ENCODE peak calls at places on chromosome 19, in seven cellular contexts. Q, T, C, P, O, D and K are unnamed samples.

GRCh38 chr19:11125994-11126685 is 29.4 kb downstream of the SPC24 start:
- DNase-seq in Q (peak; percentile 39), T (peak; percentile 88), C (peak; percentile 84), P (peak; percentile 41), O (peak; percentile 84), D (peak; percentile 83), K (peak; percentile 86)

GRCh38 chr19:17289489-17289888 is 7.8 kb downstream of the ANKLE1 start:
- DNase-seq in Q (peak; percentile 89), T (no peak), C (no peak), P (no peak), O (peak; percentile 85), D (peak; percentile 95), K (peak; percentile 53)

GRCh38 chr19:35377656-35378055 is 6.8 kb downstream of the GPR42 start:
- DNase-seq in Q (no peak), T (peak; percentile 16), C (no peak), P (no peak), O (no peak), D (peak; percentile 19), K (no peak)

GRCh38 chr19:34265221-34265650 is 10.9 kb downstream of the GARRE1 start:
- DNase-seq in Q (no peak), T (no peak), C (no peak), P (no peak), O (no peak), D (no peak), K (no peak)

GRCh38 chr19:57244513-57244912 is 4.1 kb downstream of the ZNF805 start:
- DNase-seq in Q (no peak), T (no peak), C (no peak), P (no peak), O (no peak), D (no peak), K (no peak)

GRCh38 chr19:13146763-13147563 is 3.2 kb downstream of the STX10 start:
- DNase-seq in Q (no peak), T (no peak), C (no peak), P (no peak), O (peak; percentile 59), D (peak; percentile 61), K (no peak)

GRCh38 chr19:54456423-54457373 is 6.9 kb downstream of the LENG9 start:
- DNase-seq in Q (no peak), T (no peak), C (no peak), P (no peak), O (no peak), D (no peak), K (no peak)

GRCh38 chr19:2883686-2884439 is 16.7 kb downstream of the ZNF556 start:
- DNase-seq in Q (no peak), T (no peak), C (no peak), P (no peak), O (peak; percentile 48), D (no peak), K (no peak)

GRCh38 chr19:35725216-35725861 is 7.5 kb downstream of the KMT2B start:
- DNase-seq in Q (no peak), T (no peak), C (no peak), P (no peak), O (no peak), D (no peak), K (no peak)

GRCh38 chr19:55545913-55546495 is 661 bp upstream of the SBK3 start:
- DNase-seq in Q (no peak), T (no peak), C (no peak), P (no peak), O (no peak), D (no peak), K (no peak)

GRCh38 chr19:55545443-55545842 is at the start of gene SBK3:
- DNase-seq in Q (no peak), T (no peak), C (no peak), P (no peak), O (no peak), D (no peak), K (no peak)

GRCh38 chr19:55543567-55543966 is 1.8 kb downstream of the SBK3 start:
- DNase-seq in Q (no peak), T (no peak), C (no peak), P (no peak), O (no peak), D (no peak), K (no peak)

GRCh38 chr19:55544014-55544413 is 1.3 kb downstream of the SBK3 start:
- DNase-seq in Q (no peak), T (no peak), C (no peak), P (no peak), O (no peak), D (no peak), K (no peak)

DNA sequence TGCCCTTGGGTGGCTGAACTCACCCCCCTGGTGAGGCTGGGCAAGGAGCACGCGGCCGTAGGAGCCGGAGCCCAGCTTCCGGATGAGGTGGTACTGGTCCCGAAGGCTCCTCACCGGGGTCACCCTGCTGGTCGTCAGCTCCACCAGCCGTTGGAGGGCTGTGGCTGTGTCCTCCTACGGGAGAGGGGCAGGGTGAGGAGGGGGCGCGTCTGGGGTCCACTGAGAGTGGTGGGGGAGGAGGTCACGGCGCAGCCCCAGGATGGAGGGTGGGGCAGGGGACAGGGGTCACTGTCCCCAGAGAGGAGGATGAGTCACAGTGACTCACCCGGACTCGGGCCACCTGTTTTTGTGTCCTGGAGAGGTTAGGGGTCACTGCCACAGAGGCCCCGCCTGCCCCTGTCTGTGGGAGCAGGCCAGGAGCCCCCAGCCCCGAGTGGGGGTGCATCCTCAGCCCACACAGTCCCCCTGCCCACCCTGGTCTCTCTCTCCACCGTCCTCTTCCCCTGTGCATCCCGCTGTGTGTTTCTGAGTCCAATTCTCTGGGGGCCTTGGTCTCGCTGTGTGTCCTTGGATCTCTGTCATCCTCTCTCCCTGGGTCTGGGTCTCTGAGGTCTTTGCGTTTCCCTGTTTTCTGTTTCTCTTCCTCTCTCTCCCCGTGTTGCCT is 435 bp downstream of the SBK3 start:
- DNase-seq in Q (no peak), T (no peak), C (no peak), P (no peak), O (no peak), D (no peak), K (no peak)
- H3K4me3 ChIP-seq in Q (no peak overlapping the region), T (no peak overlapping the region), C (no peak overlapping the region), P (no peak overlapping the region), O (no peak overlapping the region), D (no peak overlapping the region), K (no peak overlapping the region)

DNA sequence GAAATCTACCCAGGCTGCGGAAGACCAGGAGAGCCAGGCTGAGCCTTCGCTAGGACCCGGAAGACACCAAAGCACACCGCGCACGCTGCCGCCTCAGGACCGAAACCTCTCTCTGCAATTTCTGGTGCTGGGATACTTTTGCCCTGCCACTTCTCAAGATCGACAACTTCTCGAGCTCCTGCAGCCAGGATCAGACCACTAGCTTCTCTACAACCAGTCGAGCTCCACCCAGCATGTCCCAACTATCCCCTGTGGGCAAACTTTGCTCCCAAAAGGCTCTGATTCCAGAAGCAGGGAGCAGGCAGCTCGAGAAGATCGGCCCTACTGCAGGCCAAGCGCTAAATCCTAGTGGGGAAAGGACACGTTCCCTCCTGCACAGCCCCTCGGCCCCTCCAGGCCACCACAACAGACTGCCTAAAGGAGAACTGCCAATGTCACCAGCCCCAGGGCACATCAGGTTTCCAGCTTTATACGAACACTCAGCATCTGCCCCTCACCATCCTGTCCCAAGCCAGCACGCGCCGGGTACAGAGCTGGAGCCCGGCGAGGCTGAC is 981 bp downstream of the AKAP8 start:
- DNase-seq in Q (no peak), T (no peak), C (peak; percentile 61), P (no peak), O (peak; percentile 82), D (peak; percentile 63), K (peak; percentile 67)
- H3K4me1 ChIP-seq in Q (peaks cover 13% of the 10 kb centered on the region), T (peaks cover 61% of the 10 kb centered on the region), C (peaks cover 28% of the 10 kb centered on the region), P (peaks cover 55% of the 10 kb centered on the region), O (peaks cover 14% of the 10 kb centered on the region), D (peaks cover 11% of the 10 kb centered on the region), K (peaks cover 3% of the 10 kb centered on the region)

GRCh38 chr19:47671499-47671898 is 41.7 kb upstream of the EHD2 start:
- DNase-seq in Q (no peak), T (no peak), C (no peak), P (no peak), O (no peak), D (no peak), K (no peak)

GRCh38 chr19:47675271-47675670 is 38.0 kb upstream of the EHD2 start:
- DNase-seq in Q (no peak), T (no peak), C (no peak), P (no peak), O (no peak), D (no peak), K (no peak)

GRCh38 chr19:47675859-47676258 is 37.4 kb upstream of the EHD2 start:
- DNase-seq in Q (no peak), T (no peak), C (no peak), P (no peak), O (no peak), D (no peak), K (no peak)

GRCh38 chr19:47674548-47674947 is 38.7 kb upstream of the EHD2 start:
- DNase-seq in Q (no peak), T (no peak), C (no peak), P (no peak), O (no peak), D (no peak), K (no peak)

GRCh38 chr19:47673426-47673825 is 39.8 kb upstream of the EHD2 start:
- DNase-seq in Q (no peak), T (no peak), C (no peak), P (no peak), O (no peak), D (no peak), K (no peak)
- H3K36me3 ChIP-seq in Q (peaks cover 5% of the 10 kb centered on the region), T (peaks cover 52% of the 10 kb centered on the region), C (peaks cover 11% of the 10 kb centered on the region), P (peaks cover 20% of the 10 kb centered on the region), O (peaks cover 3% of the 10 kb centered on the region), D (peaks cover 9% of the 10 kb centered on the region), K (peaks cover 4% of the 10 kb centered on the region)

GRCh38 chr19:47000373-47000772 is 19.3 kb upstream of the NPAS1 start:
- DNase-seq in Q (no peak), T (no peak), C (no peak), P (no peak), O (no peak), D (no peak), K (no peak)
- H3K4me3 ChIP-seq in Q (no peak overlapping the region), T (no peak overlapping the region), C (no peak overlapping the region), P (no peak overlapping the region), O (no peak overlapping the region), D (no peak overlapping the region), K (no peak overlapping the region)

GRCh38 chr19:41222240-41222639 is 3.2 kb downstream of the AXL start:
- DNase-seq in Q (no peak), T (no peak), C (no peak), P (no peak), O (no peak), D (no peak), K (no peak)
- H3K4me1 ChIP-seq in Q (peaks cover 55% of the 10 kb centered on the region), T (peaks cover 85% of the 10 kb centered on the region), C (peaks cover 13% of the 10 kb centered on the region), P (peaks cover 79% of the 10 kb centered on the region), O (peaks cover 53% of the 10 kb centered on the region), D (peaks cover 17% of the 10 kb centered on the region), K (peaks cover 13% of the 10 kb centered on the region)

DNA sequence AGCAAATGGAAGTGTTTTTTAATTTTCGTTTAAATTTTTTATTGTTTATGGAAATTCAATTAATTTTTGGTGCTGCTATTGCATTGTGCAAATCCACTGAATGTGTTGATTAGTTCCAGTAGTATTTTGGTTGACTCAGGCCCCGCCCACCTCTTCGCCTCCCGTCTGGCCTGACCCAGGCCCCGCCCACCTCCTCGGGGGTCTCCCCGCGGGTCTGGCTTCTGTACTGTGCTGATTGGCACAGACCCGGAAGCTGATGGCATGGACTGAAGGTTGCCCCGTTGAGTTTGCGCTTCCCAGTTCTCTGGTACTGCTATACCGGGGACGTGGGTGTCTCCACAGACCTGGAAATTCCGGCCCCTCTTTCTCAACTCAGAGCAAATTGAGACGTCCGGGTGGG is 14.6 kb downstream of the ZNF701 start:
- DNase-seq in Q (no peak), T (no peak), C (no peak), P (no peak), O (no peak), D (no peak), K (no peak)
- H3K36me3 ChIP-seq in Q (peaks cover 18% of the 10 kb centered on the region), T (peaks cover 68% of the 10 kb centered on the region), C (peaks cover 33% of the 10 kb centered on the region), P (peaks cover 40% of the 10 kb centered on the region), O (peaks cover 36% of the 10 kb centered on the region), D (peaks cover 13% of the 10 kb centered on the region), K (no peaks in the 10 kb centered on the region)